ENCODE peak calls at places on chromosomes 12 and 14, in nine cellular contexts. B is HEK293T, L is cardiac fibroblast, D is posterior vena cava, A is kidney epithelial cell, K is naive B cell, V is left cardiac atrium, H is HuH-7, R is COR-L47. I is an unnamed sample.

GRCh38 chr14:96502621-96503251 is 554 bp downstream of the PAPOLA start:
- DNase-seq in B (peak), L (peak), D (peak), A (no peak), K (no peak), V (peak), H (no peak), R (peak), I (no peak)

GRCh38 chr14:76917158-76917596 is 91.0 kb downstream of the LRRC74A start:
- DNase-seq in B (peak), L (peak), D (peak), A (no peak), K (no peak), V (peak), H (peak), R (peak), I (peak)

GRCh38 chr12:22100952-22101748 is 55.1 kb downstream of the CMAS start:
- DNase-seq in B (no peak), L (peak), D (no peak), A (peak), K (peak), V (peak), H (no peak), R (no peak), I (no peak)

GRCh38 chr12:93742086-93742934 is 65.1 kb downstream of the CRADD start:
- DNase-seq in B (peak), L (peak), D (peak), A (no peak), K (peak), V (peak), H (peak), R (peak), I (peak)

GRCh38 chr14:38791862-38792261 is 311.2 kb downstream of the SEC23A start:
- DNase-seq in B (no peak), L (no peak), D (no peak), A (no peak), K (no peak), V (no peak), H (no peak), R (no peak), I (no peak)

GRCh38 chr14:67875175-67876006 is 55.8 kb downstream of the RAD51B start:
- DNase-seq in B (no peak), L (no peak), D (no peak), A (no peak), K (no peak), V (no peak), H (no peak), R (no peak), I (no peak)

GRCh38 chr12:27343255-27344000 is 10.8 kb downstream of the BMAL2 start:
- DNase-seq in B (no peak), L (peak), D (no peak), A (peak), K (no peak), V (no peak), H (no peak), R (no peak), I (peak)

GRCh38 chr14:98114122-98114895 is 1157.7 kb downstream of the BCL11B start:
- DNase-seq in B (no peak), L (no peak), D (no peak), A (no peak), K (no peak), V (no peak), H (no peak), R (no peak), I (no peak)

GRCh38 chr12:24014853-24015590 is 65.6 kb upstream of the SOX5 start:
- DNase-seq in B (no peak), L (no peak), D (no peak), A (no peak), K (no peak), V (no peak), H (no peak), R (no peak), I (no peak)

GRCh38 chr14:86462193-86462592 is 932.2 kb downstream of the FLRT2 start:
- DNase-seq in B (no peak), L (peak), D (no peak), A (no peak), K (no peak), V (no peak), H (no peak), R (no peak), I (no peak)

GRCh38 chr14:61564623-61565091 is 130.7 kb upstream of the HIF1A start:
- DNase-seq in B (no peak), L (peak), D (no peak), A (peak), K (no peak), V (no peak), H (no peak), R (no peak), I (peak)

GRCh38 chr12:53505555-53506449 is 1.5 kb downstream of the NPFF start:
- DNase-seq in B (no peak), L (no peak), D (no peak), A (no peak), K (no peak), V (no peak), H (no peak), R (no peak), I (no peak)

GRCh38 chr12:124938606-124939427 is 24.4 kb upstream of the UBC start:
- DNase-seq in B (peak), L (peak), D (no peak), A (no peak), K (no peak), V (peak), H (no peak), R (no peak), I (no peak)

GRCh38 chr14:103104654-103105511 is 10.4 kb downstream of the EXOC3L4 start:
- DNase-seq in B (peak), L (peak), D (no peak), A (no peak), K (peak), V (peak), H (peak), R (peak), I (no peak)

GRCh38 chr14:92108345-92109254 is 2.2 kb upstream of the ATXN3 start:
- DNase-seq in B (no peak), L (no peak), D (no peak), A (no peak), K (no peak), V (no peak), H (no peak), R (no peak), I (no peak)

GRCh38 chr14:94102768-94103482 is 7.6 kb upstream of the IFI27 start:
- DNase-seq in B (no peak), L (no peak), D (no peak), A (no peak), K (no peak), V (no peak), H (peak), R (no peak), I (no peak)

GRCh38 chr12:4450551-4451112 is 5.0 kb upstream of the FGF6 start:
- DNase-seq in B (no peak), L (no peak), D (no peak), A (no peak), K (no peak), V (no peak), H (no peak), R (no peak), I (no peak)

GRCh38 chr14:95993768-95994592 is 45.2 kb upstream of the C14orf132 start:
- DNase-seq in B (peak), L (peak), D (no peak), A (peak), K (peak), V (no peak), H (peak), R (peak), I (peak)

GRCh38 chr12:47458273-47458672 is 247.6 kb downstream of the RPAP3 start:
- DNase-seq in B (no peak), L (peak), D (no peak), A (peak), K (no peak), V (no peak), H (peak), R (no peak), I (no peak)

GRCh38 chr14:81309511-81309910 is 88.8 kb upstream of the GTF2A1 start:
- DNase-seq in B (no peak), L (no peak), D (no peak), A (no peak), K (no peak), V (no peak), H (no peak), R (no peak), I (no peak)

GRCh38 chr14:77037886-77038511 is 9.5 kb upstream of the IRF2BPL start:
- DNase-seq in B (no peak), L (peak), D (no peak), A (no peak), K (no peak), V (peak), H (no peak), R (no peak), I (peak)

GRCh38 chr12:107322063-107322462 is 228.7 kb upstream of the CRY1 start:
- DNase-seq in B (no peak), L (no peak), D (no peak), A (no peak), K (no peak), V (no peak), H (no peak), R (no peak), I (no peak)

GRCh38 chr14:54312166-54312801 is 84.5 kb upstream of the CDKN3 start:
- DNase-seq in B (no peak), L (peak), D (no peak), A (peak), K (no peak), V (no peak), H (no peak), R (no peak), I (peak)

GRCh38 chr12:124007810-124008570 is 35.0 kb downstream of the ZNF664 start:
- DNase-seq in B (no peak), L (no peak), D (no peak), A (no peak), K (no peak), V (no peak), H (no peak), R (no peak), I (no peak)

GRCh38 chr14:95514131-95515079 is 2.0 kb downstream of the SYNE3 start:
- DNase-seq in B (no peak), L (no peak), D (no peak), A (no peak), K (no peak), V (no peak), H (no peak), R (peak), I (no peak)

GRCh38 chr12:89363084-89363483 is 10.8 kb upstream of the DUSP6 start:
- DNase-seq in B (no peak), L (no peak), D (no peak), A (no peak), K (no peak), V (no peak), H (no peak), R (no peak), I (no peak)

GRCh38 chr12:29270446-29270845 is 110.5 kb downstream of the ERGIC2 start:
- DNase-seq in B (no peak), L (no peak), D (no peak), A (no peak), K (no peak), V (no peak), H (no peak), R (no peak), I (no peak)

GRCh38 chr12:70831538-70831937 is 89.0 kb downstream of the PTPRR start:
- DNase-seq in B (no peak), L (peak), D (no peak), A (no peak), K (no peak), V (no peak), H (no peak), R (no peak), I (no peak)

GRCh38 chr14:102532204-102532658 is 22.7 kb upstream of the ANKRD9 start:
- DNase-seq in B (no peak), L (peak), D (no peak), A (no peak), K (no peak), V (no peak), H (no peak), R (no peak), I (no peak)

GRCh38 chr12:108576660-108577234 is 14.4 kb downstream of the ISCU start:
- DNase-seq in B (no peak), L (no peak), D (peak), A (no peak), K (no peak), V (no peak), H (no peak), R (no peak), I (no peak)

GRCh38 chr14:104105822-104106470 is 20.4 kb downstream of the ASPG start:
- DNase-seq in B (no peak), L (no peak), D (no peak), A (no peak), K (no peak), V (peak), H (no peak), R (no peak), I (no peak)

GRCh38 chr14:52015411-52016030 is 26.2 kb downstream of the RTRAF start:
- DNase-seq in B (peak), L (peak), D (no peak), A (no peak), K (no peak), V (no peak), H (peak), R (peak), I (no peak)

GRCh38 chr12:51028126-51028810 is 2.1 kb upstream of the SLC11A2 start:
- DNase-seq in B (peak), L (peak), D (no peak), A (no peak), K (no peak), V (no peak), H (peak), R (peak), I (no peak)

GRCh38 chr14:71646518-71646917 is 285.7 kb upstream of the RGS6 start:
- DNase-seq in B (no peak), L (no peak), D (no peak), A (no peak), K (no peak), V (no peak), H (no peak), R (no peak), I (no peak)

GRCh38 chr12:68863109-68863770 is 55.3 kb downstream of the MDM2 start:
- DNase-seq in B (no peak), L (no peak), D (no peak), A (no peak), K (no peak), V (no peak), H (no peak), R (no peak), I (no peak)

GRCh38 chr14:44795725-44796124 is 166.0 kb downstream of the KLHL28 start:
- DNase-seq in B (no peak), L (no peak), D (no peak), A (no peak), K (no peak), V (no peak), H (no peak), R (no peak), I (no peak)

I was measured in SJSA1.